ENCODE peak calls at places on chromosome 3, in eight cellular contexts. P is transverse colon; Z is HEK293T; X is NCI-H2107; O is CD4-positive, alpha-beta T cell; D is G401; T is NCI-H774; M is smooth muscle cell of the brain vasculature. U is an unnamed sample.

GRCh38 chr3:158672293-158673176 is at the start of gene LXN:
- DNase-seq in P (peak), Z (peak), X (no peak), O (peak), D (peak), T (no peak), M (peak), U (no peak)

GRCh38 chr3:40725026-40725425 is 200.3 kb downstream of the ZNF621 start:
- DNase-seq in P (no peak), Z (no peak), X (no peak), O (no peak), D (peak), T (peak), M (no peak), U (no peak)

GRCh38 chr3:111252795-111253194 is 181.2 kb downstream of the NECTIN3 start:
- DNase-seq in P (no peak), Z (peak), X (no peak), O (no peak), D (no peak), T (no peak), M (no peak), U (no peak)

GRCh38 chr3:85189731-85190130 is 230.9 kb downstream of the CADM2 start:
- DNase-seq in P (no peak), Z (no peak), X (no peak), O (no peak), D (no peak), T (no peak), M (no peak), U (no peak)

GRCh38 chr3:65170357-65171090 is 482.7 kb upstream of the ADAMTS9 start:
- DNase-seq in P (peak), Z (peak), X (no peak), O (no peak), D (peak), T (no peak), M (peak), U (peak)

GRCh38 chr3:188671941-188672340 is 499.8 kb upstream of the TPRG1 start:
- DNase-seq in P (no peak), Z (no peak), X (no peak), O (no peak), D (no peak), T (no peak), M (no peak), U (no peak)

GRCh38 chr3:107264888-107265287 is 112.4 kb upstream of the CCDC54 start:
- DNase-seq in P (no peak), Z (no peak), X (no peak), O (no peak), D (no peak), T (no peak), M (no peak), U (no peak)

GRCh38 chr3:42024578-42025387 is 62.9 kb upstream of the ULK4 start:
- DNase-seq in P (no peak), Z (no peak), X (no peak), O (no peak), D (no peak), T (no peak), M (no peak), U (no peak)

GRCh38 chr3:33312361-33312760 is 35.1 kb downstream of the FBXL2 start:
- DNase-seq in P (no peak), Z (no peak), X (no peak), O (no peak), D (no peak), T (no peak), M (no peak), U (peak)

GRCh38 chr3:170848294-170848917 is 21.6 kb downstream of the RPL22L1 start:
- DNase-seq in P (no peak), Z (no peak), X (no peak), O (no peak), D (no peak), T (no peak), M (no peak), U (no peak)

GRCh38 chr3:98242155-98242554 is 21.9 kb upstream of the OR5H6 start:
- DNase-seq in P (no peak), Z (no peak), X (no peak), O (no peak), D (no peak), T (no peak), M (no peak), U (no peak)

GRCh38 chr3:43296565-43296964 is 10.2 kb downstream of the SNRK start:
- DNase-seq in P (peak), Z (no peak), X (no peak), O (peak), D (no peak), T (no peak), M (no peak), U (no peak)

GRCh38 chr3:14522129-14522691 is 17.9 kb downstream of the GRIP2 start:
- DNase-seq in P (no peak), Z (no peak), X (no peak), O (no peak), D (no peak), T (no peak), M (no peak), U (no peak)

GRCh38 chr3:189038773-189039720 is 132.7 kb upstream of the TPRG1 start:
- DNase-seq in P (no peak), Z (no peak), X (no peak), O (no peak), D (no peak), T (no peak), M (no peak), U (no peak)

GRCh38 chr3:4138150-4138783 is 164.9 kb upstream of the SETMAR start:
- DNase-seq in P (no peak), Z (no peak), X (no peak), O (no peak), D (no peak), T (no peak), M (no peak), U (no peak)

GRCh38 chr3:108595304-108595703 is 5.8 kb downstream of the DZIP3 start:
- DNase-seq in P (no peak), Z (no peak), X (no peak), O (no peak), D (no peak), T (no peak), M (no peak), U (no peak)

GRCh38 chr3:86991840-86992430 is 986 bp upstream of the VGLL3 start:
- DNase-seq in P (no peak), Z (no peak), X (no peak), O (no peak), D (no peak), T (no peak), M (no peak), U (no peak)

GRCh38 chr3:159252772-159253384 is 451.0 kb downstream of the MFSD1 start:
- DNase-seq in P (no peak), Z (peak), X (no peak), O (no peak), D (no peak), T (peak), M (no peak), U (peak)

GRCh38 chr3:113000691-113001090 is 9.9 kb downstream of the GTPBP8 start:
- DNase-seq in P (no peak), Z (no peak), X (no peak), O (no peak), D (no peak), T (no peak), M (no peak), U (no peak)

GRCh38 chr3:12759097-12759679 is at the start of gene TMEM40:
- DNase-seq in P (no peak), Z (no peak), X (no peak), O (no peak), D (no peak), T (no peak), M (no peak), U (no peak)

GRCh38 chr3:119257654-119258410 is 17.2 kb upstream of the B4GALT4 start:
- DNase-seq in P (peak), Z (no peak), X (no peak), O (no peak), D (no peak), T (no peak), M (no peak), U (no peak)

GRCh38 chr3:168864107-168865021 is 768.6 kb upstream of the GOLIM4 start:
- DNase-seq in P (no peak), Z (no peak), X (no peak), O (no peak), D (no peak), T (no peak), M (no peak), U (no peak)

GRCh38 chr3:134762016-134762415 is 33.0 kb upstream of the EPHB1 start:
- DNase-seq in P (no peak), Z (no peak), X (no peak), O (no peak), D (no peak), T (no peak), M (no peak), U (no peak)

GRCh38 chr3:34948431-34948971 is 690.8 kb upstream of the ARPP21 start:
- DNase-seq in P (no peak), Z (no peak), X (no peak), O (no peak), D (no peak), T (no peak), M (no peak), U (peak)

GRCh38 chr3:148873270-148873927 is 8.3 kb downstream of the CPA3 start:
- DNase-seq in P (no peak), Z (no peak), X (no peak), O (no peak), D (no peak), T (peak), M (no peak), U (no peak)

GRCh38 chr3:45165497-45166282 is 19.5 kb upstream of the CDCP1 start:
- DNase-seq in P (no peak), Z (no peak), X (no peak), O (no peak), D (no peak), T (no peak), M (no peak), U (no peak)

GRCh38 chr3:167684389-167684993 is 30.7 kb upstream of the WDR49 start:
- DNase-seq in P (no peak), Z (peak), X (peak), O (peak), D (peak), T (peak), M (peak), U (peak)

U was measured in glomerular endothelial cell.